ENCODE peak calls at places on chromosomes 13 and 19, in six cellular contexts. One of them, this sample, is unnamed.
A peak's percentile ranks its signal among the peaks of the same experiment; 100 is the strongest.

GRCh38 chr13:39038569-39038898 is 278 bp downstream of the NHLRC3 start:
- DNase-seq in HCT116: no peak
- DNase-seq in K562: no peak
- DNase-seq in H1: no peak
- DNase-seq in GM12878: no peak
- DNase-seq in IMR-90: no peak
- DNase-seq in this sample: no peak

GRCh38 chr19:10007811-10008211 is 2.5 kb downstream of the COL5A3 start:
- DNase-seq in IMR-90: peak; percentile 80
- DNase-seq in H1: no peak
- DNase-seq in HCT116: no peak
- DNase-seq in GM12878: no peak
- DNase-seq in K562: no peak
- DNase-seq in this sample: peak; percentile 41

GRCh38 chr13:40377783-40378182 is 288.7 kb downstream of the FOXO1 start:
- DNase-seq in H1: no peak
- DNase-seq in IMR-90: no peak
- DNase-seq in GM12878: no peak
- DNase-seq in K562: no peak
- DNase-seq in HCT116: no peak
- DNase-seq in this sample: no peak

GRCh38 chr13:110525328-110526319 is 35.9 kb downstream of the RAB20 start:
- DNase-seq in GM12878: peak; percentile 35
- DNase-seq in H1: no peak
- DNase-seq in IMR-90: no peak
- DNase-seq in HCT116: no peak
- DNase-seq in K562: no peak
- DNase-seq in this sample: no peak

GRCh38 chr19:35264281-35265125 is 4.3 kb upstream of the USF2 start:
- DNase-seq in GM12878: no peak
- DNase-seq in IMR-90: no peak
- DNase-seq in HCT116: no peak
- DNase-seq in K562: no peak
- DNase-seq in H1: no peak
- DNase-seq in this sample: no peak

GRCh38 chr19:15464394-15465385 is at the start of gene RASAL3:
- DNase-seq in IMR-90: no peak
- DNase-seq in K562: no peak
- DNase-seq in H1: no peak
- DNase-seq in GM12878: peak; percentile 51
- DNase-seq in HCT116: no peak
- DNase-seq in this sample: no peak

GRCh38 chr19:33302175-33302973 is at the start of gene CEBPA:
- DNase-seq in K562: peak; percentile 90
- DNase-seq in H1: peak; percentile 58
- DNase-seq in HCT116: peak; percentile 70
- DNase-seq in GM12878: no peak
- DNase-seq in IMR-90: peak; percentile 72
- DNase-seq in this sample: peak; percentile 96

GRCh38 chr19:27770095-27770494 is 1442.9 kb downstream of the UQCRFS1 start:
- DNase-seq in GM12878: no peak
- DNase-seq in IMR-90: no peak
- DNase-seq in H1: no peak
- DNase-seq in K562: no peak
- DNase-seq in HCT116: no peak
- DNase-seq in this sample: no peak

GRCh38 chr13:110137677-110138008 is 169.3 kb downstream of the COL4A1 start:
- DNase-seq in K562: peak; percentile 14
- DNase-seq in IMR-90: no peak
- DNase-seq in HCT116: peak; percentile 35
- DNase-seq in GM12878: no peak
- DNase-seq in H1: no peak
- DNase-seq in this sample: peak; percentile 83

GRCh38 chr19:4911314-4911713 is 2.0 kb downstream of the UHRF1 start:
- DNase-seq in HCT116: no peak
- DNase-seq in IMR-90: peak; percentile 25
- DNase-seq in GM12878: no peak
- DNase-seq in H1: no peak
- DNase-seq in K562: no peak
- DNase-seq in this sample: no peak

GRCh38 chr13:23578411-23579071 is 8.3 kb downstream of the TNFRSF19 start:
- DNase-seq in H1: peak; percentile 31
- DNase-seq in HCT116: no peak
- DNase-seq in IMR-90: peak; percentile 69
- DNase-seq in K562: peak; percentile 48
- DNase-seq in GM12878: no peak
- DNase-seq in this sample: peak; percentile 76

GRCh38 chr13:27007166-27007565 is 164.4 kb downstream of the USP12 start:
- DNase-seq in GM12878: no peak
- DNase-seq in IMR-90: no peak
- DNase-seq in HCT116: no peak
- DNase-seq in K562: no peak
- DNase-seq in H1: no peak
- DNase-seq in this sample: no peak

GRCh38 chr19:9839415-9839814 is 4.3 kb downstream of the PIN1 start:
- DNase-seq in IMR-90: peak; percentile 51
- DNase-seq in HCT116: no peak
- DNase-seq in GM12878: no peak
- DNase-seq in K562: peak; percentile 2
- DNase-seq in H1: no peak
- DNase-seq in this sample: no peak

GRCh38 chr19:934865-935422 is 9.1 kb downstream of the ARID3A start:
- DNase-seq in HCT116: no peak
- DNase-seq in H1: no peak
- DNase-seq in K562: no peak
- DNase-seq in IMR-90: peak; percentile 49
- DNase-seq in GM12878: no peak
- DNase-seq in this sample: peak; percentile 85

GRCh38 chr19:53467138-53467502 is 413 bp upstream of the ZNF813 start:
- DNase-seq in HCT116: no peak
- DNase-seq in IMR-90: no peak
- DNase-seq in GM12878: no peak
- DNase-seq in K562: peak; percentile 13
- DNase-seq in H1: no peak
- DNase-seq in this sample: peak; percentile 68

GRCh38 chr13:77056382-77056781 is 29.4 kb upstream of the FBXL3 start:
- DNase-seq in H1: no peak
- DNase-seq in IMR-90: no peak
- DNase-seq in GM12878: no peak
- DNase-seq in HCT116: no peak
- DNase-seq in K562: no peak
- DNase-seq in this sample: no peak

GRCh38 chr19:38376576-38376975 is 2.2 kb downstream of the PSMD8 start:
- DNase-seq in IMR-90: no peak
- DNase-seq in K562: no peak
- DNase-seq in H1: no peak
- DNase-seq in HCT116: no peak
- DNase-seq in GM12878: no peak
- DNase-seq in this sample: no peak

GRCh38 chr13:99800004-99800403 is 171.6 kb downstream of the ZIC5 start:
- DNase-seq in K562: peak; percentile 29
- DNase-seq in GM12878: no peak
- DNase-seq in HCT116: no peak
- DNase-seq in H1: no peak
- DNase-seq in IMR-90: no peak
- DNase-seq in this sample: no peak

GRCh38 chr13:66543780-66544179 is 686.4 kb downstream of the PCDH9 start:
- DNase-seq in GM12878: no peak
- DNase-seq in HCT116: peak; percentile 7
- DNase-seq in K562: no peak
- DNase-seq in H1: no peak
- DNase-seq in IMR-90: no peak
- DNase-seq in this sample: no peak

GRCh38 chr13:113106666-113107065 is 1.1 kb downstream of the F7 start:
- DNase-seq in H1: no peak
- DNase-seq in GM12878: no peak
- DNase-seq in IMR-90: no peak
- DNase-seq in K562: no peak
- DNase-seq in HCT116: no peak
- DNase-seq in this sample: no peak

GRCh38 chr13:113103646-113104045 is 1.9 kb upstream of the F7 start:
- DNase-seq in GM12878: no peak
- DNase-seq in H1: no peak
- DNase-seq in HCT116: no peak
- DNase-seq in IMR-90: no peak
- DNase-seq in K562: no peak
- DNase-seq in this sample: no peak

GRCh38 chr13:113102727-113103126 is 2.9 kb upstream of the F7 start:
- DNase-seq in K562: no peak
- DNase-seq in IMR-90: no peak
- DNase-seq in GM12878: no peak
- DNase-seq in H1: no peak
- DNase-seq in HCT116: no peak
- DNase-seq in this sample: no peak

GRCh38 chr13:113105032-113105993 is at the start of gene F7:
- DNase-seq in HCT116: no peak
- DNase-seq in K562: no peak
- DNase-seq in IMR-90: peak; percentile 45
- DNase-seq in GM12878: no peak
- DNase-seq in H1: no peak
- DNase-seq in this sample: no peak

GRCh38 chr13:113106053-113106452 is 462 bp downstream of the F7 start:
- DNase-seq in K562: no peak
- DNase-seq in IMR-90: no peak
- DNase-seq in HCT116: no peak
- DNase-seq in GM12878: no peak
- DNase-seq in H1: no peak
- DNase-seq in this sample: no peak
- H2AFZ ChIP-seq in K562: no peak overlapping the region
- H2AFZ ChIP-seq in IMR-90: no peak overlapping the region
- H2AFZ ChIP-seq in HCT116: no peak overlapping the region
- H2AFZ ChIP-seq in GM12878: no peak overlapping the region
- H2AFZ ChIP-seq in H1: no peak overlapping the region
- H2AFZ ChIP-seq in this sample: no peak overlapping the region

GRCh38 chr19:28977826-28978225 is 235.1 kb downstream of the UQCRFS1 start:
- DNase-seq in GM12878: no peak
- DNase-seq in H1: no peak
- DNase-seq in K562: no peak
- DNase-seq in HCT116: no peak
- DNase-seq in IMR-90: no peak
- DNase-seq in this sample: no peak
- TF ChIP-seq RAD21 in GM12878: no peak
- TF ChIP-seq RAD21 in H1: peak; percentile 39
- TF ChIP-seq RAD21 in K562: no peak
- TF ChIP-seq RAD21 in HCT116: no peak
- TF ChIP-seq RAD21 in IMR-90: no peak
- TF ChIP-seq RAD21 in this sample: no peak

GRCh38 chr13:112723771-112724170 is 33.9 kb downstream of the ATP11A start:
- DNase-seq in K562: no peak
- DNase-seq in IMR-90: no peak
- DNase-seq in HCT116: no peak
- DNase-seq in GM12878: no peak
- DNase-seq in H1: no peak
- DNase-seq in this sample: no peak

GRCh38 chr13:112724788-112725345 is 35.0 kb downstream of the ATP11A start:
- DNase-seq in HCT116: no peak
- DNase-seq in H1: no peak
- DNase-seq in K562: no peak
- DNase-seq in GM12878: no peak
- DNase-seq in IMR-90: no peak
- DNase-seq in this sample: no peak

GRCh38 chr13:112721198-112722104 is 31.6 kb downstream of the ATP11A start:
- DNase-seq in H1: no peak
- DNase-seq in HCT116: no peak
- DNase-seq in GM12878: no peak
- DNase-seq in K562: peak; percentile 37
- DNase-seq in IMR-90: no peak
- DNase-seq in this sample: no peak

GRCh38 chr13:112720814-112721197 is 31.0 kb downstream of the ATP11A start:
- DNase-seq in GM12878: no peak
- DNase-seq in HCT116: no peak
- DNase-seq in H1: no peak
- DNase-seq in K562: no peak
- DNase-seq in IMR-90: no peak
- DNase-seq in this sample: no peak

DNA sequence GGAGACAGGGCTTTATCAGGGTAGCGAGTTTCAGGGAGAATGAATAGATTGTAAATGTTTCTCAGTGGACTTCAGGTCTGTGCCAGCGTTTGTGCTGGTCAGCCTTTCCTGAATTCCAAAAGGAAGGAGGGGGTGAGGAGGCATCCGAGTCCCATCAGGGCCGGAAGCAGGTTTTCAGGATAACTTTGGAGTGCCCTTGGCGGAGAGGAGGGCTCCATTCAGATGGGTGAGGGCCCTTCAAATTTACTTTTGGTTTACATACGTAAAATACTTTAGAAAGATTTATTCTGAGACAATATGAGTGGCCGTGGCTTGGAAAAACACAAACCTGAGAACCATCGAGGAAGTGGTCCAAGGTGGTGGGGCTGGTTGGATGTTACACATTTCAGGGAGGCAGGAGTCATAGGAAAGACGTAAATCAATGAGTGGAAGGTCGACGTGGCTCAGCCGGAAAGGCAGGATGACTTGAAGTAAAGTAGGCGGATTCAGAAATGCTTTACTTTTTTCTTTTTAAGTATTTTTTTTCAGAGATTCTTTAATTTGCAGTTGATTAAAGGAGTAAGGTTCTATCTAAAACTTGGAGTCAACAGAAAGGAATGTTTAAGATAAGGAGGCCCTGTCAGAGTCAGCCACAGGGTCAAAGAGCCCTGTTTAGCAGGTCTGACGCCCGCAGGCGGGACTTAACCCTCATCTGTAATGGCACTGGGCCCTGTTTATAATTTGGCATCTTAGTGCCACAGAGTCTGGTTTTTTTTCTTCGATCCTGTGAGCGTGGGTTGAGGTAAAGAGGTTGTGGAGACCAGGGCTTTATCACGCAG is 32.8 kb downstream of the ATP11A start:
- DNase-seq in H1: no peak
- DNase-seq in GM12878: no peak
- DNase-seq in IMR-90: peak; percentile 98
- DNase-seq in K562: peak; percentile 46
- DNase-seq in HCT116: peak; percentile 86
- DNase-seq in this sample: no peak
- H2AFZ ChIP-seq in H1: no peak overlapping the region
- H2AFZ ChIP-seq in GM12878: no peak overlapping the region
- H2AFZ ChIP-seq in IMR-90: peak overlapping the region; percentile 76
- H2AFZ ChIP-seq in K562: no peak overlapping the region
- H2AFZ ChIP-seq in HCT116: no peak overlapping the region
- H2AFZ ChIP-seq in this sample: peak overlapping the region; percentile 59

DNA sequence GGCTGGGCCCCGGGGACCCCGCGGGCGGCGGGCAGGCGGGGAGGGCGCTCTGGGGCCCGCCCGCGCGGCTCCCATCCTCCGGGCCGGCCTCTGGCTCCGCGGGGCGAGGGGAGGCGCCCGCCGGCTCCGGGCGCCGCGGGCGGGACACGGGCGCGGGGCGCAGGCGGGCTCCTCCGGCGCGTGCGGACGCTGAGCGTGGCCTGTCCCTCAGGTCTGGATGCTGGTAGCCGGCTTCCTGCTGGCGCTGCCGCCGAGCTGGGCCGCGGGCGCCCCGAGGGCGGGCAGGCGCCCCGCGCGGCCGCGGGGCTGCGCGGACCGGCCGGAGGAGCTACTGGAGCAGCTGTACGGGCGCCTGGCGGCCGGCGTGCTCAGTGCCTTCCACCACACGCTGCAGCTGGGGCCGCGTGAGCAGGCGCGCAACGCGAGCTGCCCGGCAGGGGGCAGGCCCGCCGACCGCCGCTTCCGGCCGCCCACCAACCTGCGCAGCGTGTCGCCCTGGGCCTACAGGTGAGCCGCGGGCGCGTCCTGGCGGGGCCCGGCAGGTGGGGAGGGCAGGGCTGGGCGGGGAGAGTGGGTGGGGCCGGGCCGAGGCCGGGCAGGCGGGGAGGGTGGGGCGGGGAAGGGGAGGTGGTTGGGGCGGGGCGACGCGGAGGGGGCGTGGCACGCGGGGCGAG is 423 bp downstream of the IL17D start:
- DNase-seq in H1: no peak
- DNase-seq in IMR-90: peak; percentile 82
- DNase-seq in HCT116: peak; percentile 66
- DNase-seq in GM12878: peak; percentile 9
- DNase-seq in K562: peak; percentile 91
- DNase-seq in this sample: peak; percentile 95
- TF ChIP-seq RAD21 in H1: no peak
- TF ChIP-seq RAD21 in IMR-90: peak; percentile 52
- TF ChIP-seq RAD21 in HCT116: peak; percentile 5
- TF ChIP-seq RAD21 in GM12878: no peak
- TF ChIP-seq RAD21 in K562: no peak
- TF ChIP-seq RAD21 in this sample: no peak

This sample was measured in SK-N-SH.